ENCODE peak calls at places on chromosomes 16 and 17, in four cellular contexts. Z is HepG2, O is A549, E is K562. F is an unnamed sample.

GRCh38 chr17:76585048-76585648 is 512 bp downstream of the ST6GALNAC2 start:
- DNase-seq in Z (no peak), O (no peak), E (no peak), F (no peak)

GRCh38 chr17:8872036-8872704 is 4.7 kb upstream of the PIK3R6 start:
- DNase-seq in Z (peak; percentile 53), O (no peak), E (no peak), F (no peak)

GRCh38 chr17:4261452-4261851 is 2.3 kb downstream of the ANKFY1 start:
- DNase-seq in Z (no peak), O (no peak), E (no peak), F (no peak)

GRCh38 chr16:74700206-74701040 is at the start of gene MLKL:
- DNase-seq in Z (peak; percentile 62), O (peak; percentile 72), E (peak; percentile 42), F (peak; percentile 11)

GRCh38 chr17:27466748-27467375 is 10.6 kb downstream of the KSR1 start:
- DNase-seq in Z (no peak), O (no peak), E (peak; percentile 60), F (peak; percentile 87)

GRCh38 chr16:24853169-24853824 is 7.5 kb downstream of the SLC5A11 start:
- DNase-seq in Z (no peak), O (no peak), E (no peak), F (no peak)

GRCh38 chr17:47953945-47954344 is 3.7 kb downstream of the PRR15L start:
- DNase-seq in Z (no peak), O (no peak), E (no peak), F (no peak)

GRCh38 chr17:8103549-8103948 is 14.8 kb downstream of the ALOXE3 start:
- DNase-seq in Z (no peak), O (no peak), E (no peak), F (no peak)

GRCh38 chr17:28948873-28949184 is 2.5 kb downstream of the PHF12 start:
- DNase-seq in Z (no peak), O (peak; percentile 46), E (no peak), F (no peak)

GRCh38 chr17:69286257-69286656 is 40.7 kb downstream of the ABCA5 start:
- DNase-seq in Z (no peak), O (no peak), E (no peak), F (no peak)

GRCh38 chr17:16516594-16517018 is 24.6 kb upstream of the LRRC75A start:
- DNase-seq in Z (no peak), O (peak; percentile 63), E (peak; percentile 66), F (no peak)

GRCh38 chr17:30477758-30478115 is 529 bp downstream of the GOSR1 start:
- DNase-seq in Z (peak; percentile 9), O (peak; percentile 41), E (peak; percentile 23), F (no peak)
- TF ChIP-seq RAD21 in Z (no peak), O (no peak), E (no peak), F (no peak)

DNA sequence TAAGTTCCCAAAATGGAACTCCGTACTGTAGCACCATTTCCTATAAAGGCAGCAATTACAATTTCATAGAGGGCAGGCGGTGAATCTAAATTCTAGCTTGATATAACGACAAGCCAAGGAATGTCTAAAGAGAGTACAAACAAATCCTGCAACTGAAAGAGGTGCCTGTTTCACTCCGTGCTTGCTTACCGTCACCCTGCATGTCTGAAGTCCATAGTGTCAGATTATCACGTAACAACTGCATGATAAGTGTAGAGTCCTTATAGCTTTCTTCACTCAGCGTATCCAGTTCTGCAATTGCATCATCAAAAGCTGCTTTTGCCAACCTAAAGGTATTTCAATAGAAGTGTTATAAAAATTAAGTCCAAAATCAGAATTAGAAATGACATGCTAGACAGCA is 46.0 kb downstream of the YWHAE start:
- DNase-seq in Z (no peak), O (no peak), E (no peak), F (no peak)
- TF ChIP-seq ESRRA in Z (no peak), O (no peak), E (no peak), F (no peak)

GRCh38 chr16:22668318-22668717 is 145.6 kb upstream of the HS3ST2 start:
- DNase-seq in Z (no peak), O (no peak), E (no peak), F (no peak)
- TF ChIP-seq RAD21 in Z (no peak), O (no peak), E (no peak), F (no peak)

GRCh38 chr17:54991567-54991966 is 23.0 kb downstream of the STXBP4 start:
- DNase-seq in Z (no peak), O (no peak), E (no peak), F (no peak)

GRCh38 chr17:54996441-54996840 is 27.9 kb downstream of the STXBP4 start:
- DNase-seq in Z (no peak), O (no peak), E (no peak), F (no peak)

DNA sequence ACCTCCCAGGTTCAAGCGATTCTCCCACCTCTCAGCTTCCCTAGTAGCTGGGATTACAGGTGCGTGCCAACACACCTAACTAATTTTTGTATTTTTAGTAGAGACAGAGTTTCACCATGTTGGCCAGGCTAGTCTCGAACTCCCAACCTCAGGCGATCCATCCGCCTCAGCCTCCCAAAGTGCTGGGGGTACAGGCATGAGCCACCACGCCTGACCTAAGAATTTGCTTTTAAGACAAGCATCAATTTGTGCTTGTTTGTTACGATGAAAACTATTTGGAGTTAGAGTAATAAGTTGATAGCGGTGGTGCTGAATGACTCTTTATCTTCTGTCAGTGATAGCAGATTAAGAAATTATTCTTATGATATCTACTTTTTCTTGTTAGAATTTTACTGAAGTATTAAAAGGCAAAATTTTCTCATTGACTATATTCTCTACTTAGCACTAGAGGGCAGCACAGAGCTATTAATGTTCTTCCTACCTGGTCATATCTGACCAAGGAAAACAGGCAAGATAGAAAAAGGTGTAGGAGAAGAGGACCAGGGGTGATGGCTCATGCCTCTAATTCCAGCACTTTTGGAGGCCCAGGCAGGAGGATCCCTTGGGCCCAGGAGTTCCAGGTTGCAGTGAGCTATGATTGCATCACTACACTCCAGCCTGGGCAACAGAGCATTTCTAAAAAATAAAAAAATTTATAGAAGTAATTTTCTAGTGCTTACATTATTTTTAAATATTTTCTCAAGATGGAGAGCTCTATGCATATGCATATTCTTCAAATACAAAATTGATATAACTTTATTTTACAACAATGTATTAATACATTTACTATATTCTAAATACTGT is 24.5 kb downstream of the STXBP4 start:
- DNase-seq in Z (peak; percentile 65), O (peak; percentile 49), E (peak; percentile 69), F (no peak)
- TF ChIP-seq ESRRA in Z (no peak), O (no peak), E (no peak), F (no peak)

DNA sequence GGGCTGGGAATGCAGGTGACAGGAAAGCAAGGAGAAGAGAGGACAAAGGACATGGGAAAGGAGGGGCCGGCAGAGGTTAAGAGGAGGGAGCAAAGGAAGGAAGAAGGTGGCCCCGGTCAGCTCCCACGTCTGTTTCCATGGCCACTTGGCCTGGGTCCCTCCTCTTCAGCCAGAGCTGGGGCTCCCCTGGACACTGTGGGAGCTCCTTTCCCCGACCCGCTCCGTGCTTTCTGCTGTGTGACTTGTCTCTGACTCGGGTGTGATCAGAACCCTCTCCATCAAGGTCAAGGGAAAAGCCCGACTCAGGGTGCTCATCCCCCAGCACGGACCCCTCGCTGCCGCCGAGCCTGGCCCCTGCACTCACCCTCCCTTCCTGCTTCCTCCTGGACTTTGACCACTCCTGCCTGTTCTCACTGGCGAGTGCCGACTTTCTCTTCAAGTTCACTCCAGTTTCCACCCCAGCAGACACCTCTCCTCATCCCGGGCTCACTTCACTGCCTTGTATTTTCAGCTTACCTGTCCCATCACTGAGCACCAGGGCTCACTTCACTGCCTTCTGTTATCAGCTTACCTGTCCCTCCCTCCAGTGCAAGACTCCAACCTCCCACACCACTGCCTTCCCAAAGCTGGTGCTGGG is 61.2 kb downstream of the MEAK7 start:
- DNase-seq in Z (peak; percentile 34), O (no peak), E (no peak), F (no peak)
- TF ChIP-seq RAD21 in Z (no peak), O (no peak), E (no peak), F (no peak)

GRCh38 chr16:77905356-77905920 is 116.9 kb upstream of the CLEC3A start:
- DNase-seq in Z (no peak), O (peak; percentile 16), E (no peak), F (no peak)
- TF ChIP-seq ESRRA in Z (no peak), O (no peak), E (no peak), F (no peak)

GRCh38 chr16:53787423-53787822 is 83.5 kb downstream of the FTO start:
- DNase-seq in Z (no peak), O (no peak), E (no peak), F (no peak)
- TF ChIP-seq RAD21 in Z (no peak), O (no peak), E (no peak), F (no peak)

DNA sequence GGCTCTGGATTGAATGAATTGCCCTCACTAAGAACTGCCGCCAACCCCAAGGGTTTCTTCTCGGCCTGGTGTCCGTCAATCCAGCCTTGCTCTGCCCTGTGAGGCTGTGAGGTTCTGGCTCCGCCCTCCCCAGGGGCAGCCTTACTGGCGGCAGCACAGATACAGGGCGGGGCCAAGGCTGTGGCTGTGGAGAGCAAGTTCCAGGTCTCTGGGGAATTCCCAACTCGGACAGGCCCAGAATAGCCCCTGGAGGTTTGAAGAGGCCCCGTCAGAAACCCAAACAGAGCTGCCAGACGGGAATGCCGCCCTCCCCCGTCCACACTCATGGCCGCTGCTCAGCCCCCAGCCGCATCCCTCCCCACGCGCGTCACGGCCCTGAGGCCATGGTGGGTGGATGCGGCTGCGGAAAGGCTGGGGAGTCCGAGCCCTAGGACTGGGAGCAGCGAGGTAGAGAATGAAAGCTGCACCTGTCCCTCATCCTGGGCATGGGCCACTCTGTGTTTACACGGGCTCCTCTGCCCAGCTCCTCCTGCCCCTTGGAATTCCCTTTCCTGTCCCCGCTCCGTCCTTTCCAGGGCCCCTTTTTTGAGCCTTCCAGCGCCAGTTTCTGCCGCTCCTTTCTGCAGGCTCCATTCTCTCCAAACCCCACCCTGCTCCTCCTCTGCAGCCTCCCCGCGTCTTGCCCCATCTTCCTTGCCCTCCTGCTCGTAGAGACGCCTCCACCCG is 660 bp upstream of the PRRT2 start:
- DNase-seq in Z (peak; percentile 95), O (peak; percentile 93), E (peak; percentile 94), F (peak; percentile 72)
- TF ChIP-seq ESRRA in Z (no peak), O (no peak), E (no peak), F (no peak)

GRCh38 chr17:40509626-40510327 is 8.4 kb upstream of the TNS4 start:
- DNase-seq in Z (no peak), O (no peak), E (no peak), F (no peak)
- TF ChIP-seq RAD21 in Z (no peak), O (no peak), E (no peak), F (no peak)

F was measured in GM12878.